ENCODE peak calls at places on chromosome 18, in four cellular contexts. W is AG04450, X is tibial nerve, C is neural progenitor cell. T is an unnamed sample.
A peak's percentile ranks its signal among the peaks of the same experiment; 100 is the strongest.

GRCh38 chr18:67456691-67457090 is 59.8 kb downstream of the DSEL start:
- DNase-seq in W (no peak), X (no peak), C (no peak), T (no peak)

GRCh38 chr18:37742436-37742835 is 176.8 kb upstream of the CELF4 start:
- DNase-seq in W (no peak), X (no peak), C (peak; percentile 81), T (no peak)

GRCh38 chr18:48124857-48125626 is 194.6 kb upstream of the SMAD2 start:
- DNase-seq in W (no peak), X (no peak), C (no peak), T (no peak)

GRCh38 chr18:22385718-22386117 is 32.0 kb downstream of the CTAGE1 start:
- DNase-seq in W (no peak), X (no peak), C (no peak), T (no peak)

GRCh38 chr18:59560556-59560955 is 136.7 kb downstream of the CCBE1 start:
- DNase-seq in W (no peak), X (no peak), C (no peak), T (no peak)

GRCh38 chr18:7567487-7568425 is 640 bp downstream of the PTPRM start:
- DNase-seq in W (no peak), X (peak; percentile 22), C (peak; percentile 86), T (peak; percentile 81)

GRCh38 chr18:56458770-56459450 is 179.5 kb downstream of the TXNL1 start:
- DNase-seq in W (no peak), X (no peak), C (no peak), T (no peak)

GRCh38 chr18:24518596-24518995 is 58.2 kb downstream of the HRH4 start:
- DNase-seq in W (no peak), X (no peak), C (no peak), T (no peak)

GRCh38 chr18:13494879-13495465 is 231.4 kb downstream of the FAM210A start:
- DNase-seq in W (no peak), X (no peak), C (no peak), T (no peak)

GRCh38 chr18:59008302-59008974 is 131.2 kb upstream of the SEC11C start:
- DNase-seq in W (no peak), X (no peak), C (no peak), T (no peak)

GRCh38 chr18:60038731-60039130 is 138.9 kb downstream of the PMAIP1 start:
- DNase-seq in W (no peak), X (no peak), C (no peak), T (no peak)

GRCh38 chr18:26813043-26813442 is 52.5 kb downstream of the AQP4 start:
- DNase-seq in W (no peak), X (no peak), C (peak; percentile 66), T (no peak)

GRCh38 chr18:45254683-45255082 is 360.6 kb upstream of the SLC14A2 start:
- DNase-seq in W (no peak), X (peak; percentile 36), C (no peak), T (peak; percentile 87)

GRCh38 chr18:74446178-74446577 is 10.9 kb downstream of the DIPK1C start:
- DNase-seq in W (no peak), X (no peak), C (no peak), T (no peak)

GRCh38 chr18:58867281-58867961 is 2.7 kb downstream of the ZNF532 start:
- DNase-seq in W (no peak), X (no peak), C (peak; percentile 39), T (no peak)

GRCh38 chr18:23512641-23513040 is 9.3 kb downstream of the RMC1 start:
- DNase-seq in W (no peak), X (no peak), C (no peak), T (no peak)

GRCh38 chr18:57043241-57043640 is 103.6 kb upstream of the BOD1L2 start:
- DNase-seq in W (no peak), X (no peak), C (no peak), T (no peak)

DNA sequence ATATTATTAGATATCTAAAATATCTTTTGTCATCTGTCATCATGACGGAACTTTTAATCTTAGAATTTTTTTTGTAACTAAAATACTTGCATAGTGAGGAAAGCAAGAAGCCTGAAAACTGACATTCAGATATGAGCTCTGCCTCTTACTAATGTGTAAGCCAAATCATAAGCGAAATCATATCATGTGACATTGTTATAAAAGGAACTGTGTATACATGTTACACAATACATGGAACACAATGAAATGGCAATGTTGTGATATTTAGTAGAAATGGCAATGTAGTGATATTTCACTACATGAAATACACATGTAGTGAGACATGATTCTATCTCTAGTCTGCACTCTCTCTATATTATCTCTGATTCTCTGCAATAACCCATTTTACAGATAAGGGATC is 1016.4 kb upstream of the PIK3C3 start:
- DNase-seq in W (no peak), X (no peak), C (no peak), T (no peak)
- TF ChIP-seq CTCF in W (no peak), X (no peak), C (no peak), T (no peak)

DNA sequence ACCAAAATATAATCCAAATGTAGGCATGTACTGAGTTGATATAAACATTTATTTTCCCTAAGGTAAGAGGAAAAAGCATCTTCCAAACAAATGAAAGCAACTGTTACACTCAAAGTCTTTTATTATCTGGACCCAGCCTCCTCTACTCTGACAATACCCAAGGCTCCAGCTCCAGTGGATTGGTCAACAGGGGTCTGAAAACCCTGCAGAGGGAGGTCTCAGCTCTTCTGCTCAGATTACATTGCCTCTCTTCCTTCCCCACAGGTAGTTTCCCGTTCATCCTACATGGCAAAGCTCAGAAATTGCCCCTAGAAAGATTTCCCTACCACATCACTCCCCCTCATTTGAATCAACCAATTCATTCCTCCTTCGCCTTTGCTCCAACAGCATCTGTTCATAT is 457.0 kb downstream of the METTL4 start:
- DNase-seq in W (no peak), X (no peak), C (peak; percentile 9), T (no peak)
- H3K9me3 ChIP-seq in W (no peaks in the 10 kb centered on the region), X (no peaks in the 10 kb centered on the region), C (no peaks in the 10 kb centered on the region), T (no peaks in the 10 kb centered on the region)

DNA sequence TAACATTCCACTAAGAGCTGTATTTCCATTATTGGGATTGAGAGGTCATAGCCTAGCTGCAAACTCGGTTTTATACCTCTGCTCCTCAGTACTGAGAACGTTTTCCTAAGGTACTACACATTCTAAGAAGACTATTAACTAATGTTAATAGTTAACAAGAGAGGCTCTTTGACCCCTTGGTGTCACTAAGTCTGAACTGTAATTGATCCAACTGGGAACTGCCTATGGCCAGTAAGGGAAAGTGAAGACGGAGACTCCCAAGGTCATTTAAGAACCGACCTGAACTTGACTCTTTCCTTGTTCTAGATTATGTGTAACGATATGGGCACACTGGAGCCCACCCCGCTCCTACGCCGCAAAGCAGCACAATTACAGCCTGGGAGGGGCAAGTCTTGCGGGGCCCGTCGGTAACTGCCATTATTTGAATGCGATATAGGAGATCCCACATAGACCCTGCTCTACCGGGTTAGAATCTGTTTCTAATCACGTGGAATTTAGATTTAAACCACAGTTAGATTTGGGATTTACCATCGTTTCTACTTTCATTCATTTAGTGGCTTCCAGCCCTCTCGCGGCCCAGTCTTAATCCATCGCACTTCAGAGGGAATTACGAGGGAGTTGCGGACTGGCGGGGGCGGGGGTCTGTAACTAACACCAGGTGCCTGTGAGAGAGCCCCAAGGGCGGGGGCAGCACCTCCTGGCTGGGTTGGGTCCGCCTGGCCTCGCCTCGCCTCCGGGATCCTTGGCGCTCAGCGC is 84.1 kb upstream of the EPB41L3 start:
- DNase-seq in W (no peak), X (no peak), C (no peak), T (no peak)
- H3K4me3 ChIP-seq in W (peak overlapping the region; percentile 67), X (peak overlapping the region; percentile 59), C (peak overlapping the region; percentile 73), T (peak overlapping the region; percentile 76)

GRCh38 chr18:34225218-34225553 is 473 bp upstream of the NOL4 start:
- DNase-seq in W (no peak), X (no peak), C (no peak), T (no peak)
- TF ChIP-seq CTCF in W (no peak), X (no peak), C (no peak), T (no peak)

DNA sequence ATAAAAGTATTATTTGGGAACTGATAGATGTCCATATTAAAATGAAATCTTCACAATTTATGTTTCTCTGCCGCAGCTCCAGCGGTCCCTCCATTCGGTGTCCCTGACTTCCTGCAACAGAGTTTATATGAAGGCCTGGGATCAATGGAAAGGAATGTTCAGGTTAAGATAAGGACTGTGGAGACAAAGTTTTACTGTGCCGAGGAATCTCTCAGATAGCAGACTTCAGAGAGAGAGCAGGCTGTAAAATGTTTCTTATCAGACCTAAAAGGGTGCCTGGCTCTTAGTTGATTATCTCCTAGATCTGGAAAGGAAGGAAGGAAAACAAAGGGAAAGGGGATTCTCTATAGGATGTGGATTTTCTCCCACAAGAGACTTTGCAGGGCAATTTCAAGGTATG is 193.7 kb upstream of the PIEZO2 start:
- DNase-seq in W (no peak), X (no peak), C (no peak), T (no peak)
- H3K9me3 ChIP-seq in W (peaks cover 10% of the 10 kb centered on the region), X (peaks cover 41% of the 10 kb centered on the region), C (no peaks in the 10 kb centered on the region), T (peaks cover 14% of the 10 kb centered on the region)